ENCODE peak calls at places on chromosome 3, in seven cellular contexts. One of them, this sample, is unnamed.

GRCh38 chr3:5055352-5056004 is 66.6 kb upstream of the ARL8B start:
- DNase-seq in activated naive CD4-positive, alpha-beta T cell treated with anti-CD3 and anti-CD28 coated beads, Interleukin-2, amount 10 ng/mL, durations not matched to agents 7 days and 5 days: no peak
- DNase-seq in COR-L47: no peak
- DNase-seq in NCI-H510A treated with DMSO at 0.1 percent for 48 hours: no peak
- DNase-seq in SW 1271: no peak
- DNase-seq in RWPE1: no peak
- DNase-seq in activated CD8-positive, alpha-beta memory T cell treated with anti-CD3 and anti-CD28 coated beads for 1 hour: no peak
- DNase-seq in this sample: no peak

GRCh38 chr3:187019542-187020072 is 89.3 kb downstream of the ST6GAL1 start:
- DNase-seq in activated naive CD4-positive, alpha-beta T cell treated with anti-CD3 and anti-CD28 coated beads, Interleukin-2, amount 10 ng/mL, durations not matched to agents 7 days and 5 days: no peak
- DNase-seq in COR-L47: no peak
- DNase-seq in NCI-H510A treated with DMSO at 0.1 percent for 48 hours: no peak
- DNase-seq in SW 1271: no peak
- DNase-seq in RWPE1: no peak
- DNase-seq in activated CD8-positive, alpha-beta memory T cell treated with anti-CD3 and anti-CD28 coated beads for 1 hour: no peak
- DNase-seq in this sample: no peak

GRCh38 chr3:77066829-77067228 is 26.9 kb downstream of the ROBO2 start:
- DNase-seq in activated naive CD4-positive, alpha-beta T cell treated with anti-CD3 and anti-CD28 coated beads, Interleukin-2, amount 10 ng/mL, durations not matched to agents 7 days and 5 days: no peak
- DNase-seq in COR-L47: no peak
- DNase-seq in NCI-H510A treated with DMSO at 0.1 percent for 48 hours: no peak
- DNase-seq in SW 1271: no peak
- DNase-seq in RWPE1: no peak
- DNase-seq in activated CD8-positive, alpha-beta memory T cell treated with anti-CD3 and anti-CD28 coated beads for 1 hour: no peak
- DNase-seq in this sample: no peak

GRCh38 chr3:46075816-46076215 is 48.5 kb upstream of the XCR1 start:
- DNase-seq in activated naive CD4-positive, alpha-beta T cell treated with anti-CD3 and anti-CD28 coated beads, Interleukin-2, amount 10 ng/mL, durations not matched to agents 7 days and 5 days: no peak
- DNase-seq in COR-L47: no peak
- DNase-seq in NCI-H510A treated with DMSO at 0.1 percent for 48 hours: no peak
- DNase-seq in SW 1271: no peak
- DNase-seq in RWPE1: no peak
- DNase-seq in activated CD8-positive, alpha-beta memory T cell treated with anti-CD3 and anti-CD28 coated beads for 1 hour: no peak
- DNase-seq in this sample: no peak

GRCh38 chr3:144900366-144900765 is 928.7 kb downstream of the DIPK2A start:
- DNase-seq in activated naive CD4-positive, alpha-beta T cell treated with anti-CD3 and anti-CD28 coated beads, Interleukin-2, amount 10 ng/mL, durations not matched to agents 7 days and 5 days: no peak
- DNase-seq in COR-L47: no peak
- DNase-seq in NCI-H510A treated with DMSO at 0.1 percent for 48 hours: no peak
- DNase-seq in SW 1271: no peak
- DNase-seq in RWPE1: no peak
- DNase-seq in activated CD8-positive, alpha-beta memory T cell treated with anti-CD3 and anti-CD28 coated beads for 1 hour: no peak
- DNase-seq in this sample: no peak

GRCh38 chr3:151895881-151896661 is 22.6 kb downstream of the SUCNR1 start:
- DNase-seq in activated naive CD4-positive, alpha-beta T cell treated with anti-CD3 and anti-CD28 coated beads, Interleukin-2, amount 10 ng/mL, durations not matched to agents 7 days and 5 days: no peak
- DNase-seq in COR-L47: no peak
- DNase-seq in NCI-H510A treated with DMSO at 0.1 percent for 48 hours: no peak
- DNase-seq in SW 1271: no peak
- DNase-seq in RWPE1: no peak
- DNase-seq in activated CD8-positive, alpha-beta memory T cell treated with anti-CD3 and anti-CD28 coated beads for 1 hour: no peak
- DNase-seq in this sample: no peak

GRCh38 chr3:183295211-183295610 is 42.2 kb downstream of the B3GNT5 start:
- DNase-seq in activated naive CD4-positive, alpha-beta T cell treated with anti-CD3 and anti-CD28 coated beads, Interleukin-2, amount 10 ng/mL, durations not matched to agents 7 days and 5 days: no peak
- DNase-seq in COR-L47: no peak
- DNase-seq in NCI-H510A treated with DMSO at 0.1 percent for 48 hours: no peak
- DNase-seq in SW 1271: no peak
- DNase-seq in RWPE1: peak
- DNase-seq in activated CD8-positive, alpha-beta memory T cell treated with anti-CD3 and anti-CD28 coated beads for 1 hour: no peak
- DNase-seq in this sample: no peak

GRCh38 chr3:17974206-17974841 is 231.9 kb upstream of the TBC1D5 start:
- DNase-seq in activated naive CD4-positive, alpha-beta T cell treated with anti-CD3 and anti-CD28 coated beads, Interleukin-2, amount 10 ng/mL, durations not matched to agents 7 days and 5 days: no peak
- DNase-seq in COR-L47: no peak
- DNase-seq in NCI-H510A treated with DMSO at 0.1 percent for 48 hours: no peak
- DNase-seq in SW 1271: no peak
- DNase-seq in RWPE1: peak
- DNase-seq in activated CD8-positive, alpha-beta memory T cell treated with anti-CD3 and anti-CD28 coated beads for 1 hour: no peak
- DNase-seq in this sample: no peak

GRCh38 chr3:52453496-52454234 is at the start of gene TNNC1:
- DNase-seq in activated naive CD4-positive, alpha-beta T cell treated with anti-CD3 and anti-CD28 coated beads, Interleukin-2, amount 10 ng/mL, durations not matched to agents 7 days and 5 days: no peak
- DNase-seq in COR-L47: no peak
- DNase-seq in NCI-H510A treated with DMSO at 0.1 percent for 48 hours: no peak
- DNase-seq in SW 1271: no peak
- DNase-seq in RWPE1: no peak
- DNase-seq in activated CD8-positive, alpha-beta memory T cell treated with anti-CD3 and anti-CD28 coated beads for 1 hour: no peak
- DNase-seq in this sample: no peak

GRCh38 chr3:132083583-132084372 is 49.0 kb upstream of the CPNE4 start:
- DNase-seq in activated naive CD4-positive, alpha-beta T cell treated with anti-CD3 and anti-CD28 coated beads, Interleukin-2, amount 10 ng/mL, durations not matched to agents 7 days and 5 days: no peak
- DNase-seq in COR-L47: no peak
- DNase-seq in NCI-H510A treated with DMSO at 0.1 percent for 48 hours: no peak
- DNase-seq in SW 1271: no peak
- DNase-seq in RWPE1: peak
- DNase-seq in activated CD8-positive, alpha-beta memory T cell treated with anti-CD3 and anti-CD28 coated beads for 1 hour: no peak
- DNase-seq in this sample: no peak

GRCh38 chr3:83738202-83738601 is 1220.6 kb upstream of the CADM2 start:
- DNase-seq in activated naive CD4-positive, alpha-beta T cell treated with anti-CD3 and anti-CD28 coated beads, Interleukin-2, amount 10 ng/mL, durations not matched to agents 7 days and 5 days: no peak
- DNase-seq in COR-L47: no peak
- DNase-seq in NCI-H510A treated with DMSO at 0.1 percent for 48 hours: no peak
- DNase-seq in SW 1271: no peak
- DNase-seq in RWPE1: no peak
- DNase-seq in activated CD8-positive, alpha-beta memory T cell treated with anti-CD3 and anti-CD28 coated beads for 1 hour: no peak
- DNase-seq in this sample: no peak

This sample was measured in sciatic nerve.